ENCODE peak calls at places on chromosome 11, in six cellular contexts. X, U, H, F, P and L are unnamed samples.
A peak's percentile ranks its signal among the peaks of the same experiment; 100 is the strongest.

GRCh38 chr11:44767421-44767820 is 40.7 kb downstream of the TSPAN18 start:
- DNase-seq in U (no peak), F (no peak), H (no peak), P (no peak), X (peak; percentile 64), L (peak; percentile 43)

GRCh38 chr11:60116996-60117790 is 28.7 kb downstream of the MS4A2 start:
- DNase-seq in X (no peak), P (no peak), U (no peak), F (no peak), H (no peak), L (no peak)

GRCh38 chr11:19398273-19398672 is 157.5 kb upstream of the E2F8 start:
- DNase-seq in P (no peak), U (no peak), H (no peak), X (peak; percentile 19), F (no peak), L (no peak)

GRCh38 chr11:71309611-71310010 is 57.2 kb upstream of the SHANK2 start:
- DNase-seq in U (no peak), F (peak; percentile 12), H (peak; percentile 35), P (no peak), X (no peak), L (no peak)

GRCh38 chr11:29773656-29774264 is 243.1 kb downstream of the KCNA4 start:
- DNase-seq in P (no peak), X (no peak), H (no peak), F (no peak), U (no peak), L (no peak)

GRCh38 chr11:7263842-7264241 is 12.1 kb downstream of the SYT9 start:
- DNase-seq in H (no peak), X (no peak), U (no peak), F (no peak), P (no peak), L (no peak)

GRCh38 chr11:116122697-116123472 is 618.7 kb upstream of the CADM1 start:
- DNase-seq in H (peak; percentile 23), P (no peak), F (no peak), X (no peak), U (no peak), L (no peak)

GRCh38 chr11:120546312-120547205 is 35.0 kb downstream of the GRIK4 start:
- DNase-seq in H (no peak), P (peak; percentile 49), F (peak; percentile 64), X (peak; percentile 98), U (no peak), L (peak; percentile 96)

GRCh38 chr11:12274056-12274455 is 103.3 kb upstream of the PARVA start:
- DNase-seq in P (no peak), F (no peak), X (no peak), U (no peak), H (no peak), L (no peak)

GRCh38 chr11:2834893-2835767 is 50.4 kb downstream of the CDKN1C start:
- DNase-seq in P (peak; percentile 62), H (no peak), U (no peak), X (peak; percentile 54), F (no peak), L (peak; percentile 52)

GRCh38 chr11:2837096-2837601 is 48.4 kb downstream of the CDKN1C start:
- DNase-seq in F (peak; percentile 88), U (peak; percentile 50), X (peak; percentile 11), H (no peak), P (peak; percentile 75), L (peak; percentile 81)

GRCh38 chr11:2837651-2838050 is 47.9 kb downstream of the CDKN1C start:
- DNase-seq in H (no peak), F (no peak), X (no peak), U (no peak), P (no peak), L (no peak)

GRCh38 chr11:2835768-2836150 is 49.8 kb downstream of the CDKN1C start:
- DNase-seq in U (no peak), P (no peak), F (no peak), X (no peak), H (no peak), L (no peak)

DNA sequence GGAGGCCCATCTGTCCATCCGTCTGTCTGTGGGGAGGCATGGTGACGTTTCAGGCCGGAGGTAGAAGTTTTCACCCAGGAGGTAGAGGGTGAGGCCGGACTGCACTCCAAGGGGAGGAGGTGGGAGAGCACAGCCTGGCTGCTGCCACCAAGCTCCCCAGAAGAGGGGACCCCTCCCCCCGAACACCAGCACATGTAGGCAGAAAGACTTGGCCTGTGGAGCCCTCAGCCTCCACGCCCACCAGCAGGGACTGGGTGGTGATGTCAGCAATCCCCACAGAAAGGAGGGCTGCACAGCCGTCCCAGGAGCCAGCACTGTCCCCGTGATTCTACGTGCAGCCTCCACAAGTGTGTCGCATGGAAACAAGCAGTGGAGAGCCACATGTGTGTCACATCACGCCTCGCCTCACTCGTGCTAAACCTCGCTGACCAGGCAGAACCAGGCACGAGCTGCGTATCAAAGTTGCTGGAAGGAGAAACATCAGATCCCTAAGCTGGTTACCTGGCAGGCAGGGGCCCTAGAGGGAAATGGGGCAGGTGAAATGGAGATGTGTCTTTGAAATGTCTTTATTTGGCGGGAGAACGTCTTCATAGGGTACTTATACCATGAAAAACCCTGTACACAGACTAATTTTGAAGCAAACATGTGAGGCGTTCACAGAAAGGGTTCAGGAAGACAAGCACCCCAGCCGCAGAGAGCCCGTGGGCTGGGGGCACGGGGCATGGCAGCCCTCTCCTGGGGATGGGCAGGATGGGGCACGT is 49.1 kb downstream of the CDKN1C start:
- DNase-seq in X (no peak), P (no peak), U (no peak), F (no peak), H (no peak), L (no peak)
- H2AFZ ChIP-seq in X (no peak overlapping the region), P (no peak overlapping the region), U (no peak overlapping the region), F (no peak overlapping the region), H (no peak overlapping the region), L (no peak overlapping the region)

GRCh38 chr11:61362542-61362875 is 335 bp downstream of the TMEM138 start:
- DNase-seq in U (no peak), P (peak; percentile 51), H (no peak), X (peak; percentile 65), F (no peak), L (peak; percentile 71)
- H2BK5ac ChIP-seq in U (no peak overlapping the region), P (no peak overlapping the region), H (peak overlapping the region; percentile 78), X (peak overlapping the region; percentile 88), F (no peak overlapping the region), L (no peak overlapping the region)

GRCh38 chr11:134752964-134753804 is 341.1 kb upstream of the B3GAT1 start:
- DNase-seq in H (no peak), F (no peak), P (no peak), X (no peak), U (no peak), L (no peak)

GRCh38 chr11:134751825-134752224 is 339.8 kb upstream of the B3GAT1 start:
- DNase-seq in F (no peak), X (no peak), U (no peak), H (no peak), P (no peak), L (no peak)

GRCh38 chr11:134752526-134752925 is 340.5 kb upstream of the B3GAT1 start:
- DNase-seq in H (no peak), X (no peak), U (no peak), P (no peak), F (no peak), L (no peak)

GRCh38 chr11:134750619-134751018 is 338.6 kb upstream of the B3GAT1 start:
- DNase-seq in U (no peak), F (no peak), X (no peak), H (no peak), P (no peak), L (no peak)

GRCh38 chr11:134751161-134751560 is 339.1 kb upstream of the B3GAT1 start:
- DNase-seq in H (no peak), U (no peak), X (no peak), F (no peak), P (no peak), L (no peak)
- H3K9ac ChIP-seq in H (no peak overlapping the region), U (no peak overlapping the region), X (no peak overlapping the region), F (no peak overlapping the region), P (no peak overlapping the region), L (no peak overlapping the region)

DNA sequence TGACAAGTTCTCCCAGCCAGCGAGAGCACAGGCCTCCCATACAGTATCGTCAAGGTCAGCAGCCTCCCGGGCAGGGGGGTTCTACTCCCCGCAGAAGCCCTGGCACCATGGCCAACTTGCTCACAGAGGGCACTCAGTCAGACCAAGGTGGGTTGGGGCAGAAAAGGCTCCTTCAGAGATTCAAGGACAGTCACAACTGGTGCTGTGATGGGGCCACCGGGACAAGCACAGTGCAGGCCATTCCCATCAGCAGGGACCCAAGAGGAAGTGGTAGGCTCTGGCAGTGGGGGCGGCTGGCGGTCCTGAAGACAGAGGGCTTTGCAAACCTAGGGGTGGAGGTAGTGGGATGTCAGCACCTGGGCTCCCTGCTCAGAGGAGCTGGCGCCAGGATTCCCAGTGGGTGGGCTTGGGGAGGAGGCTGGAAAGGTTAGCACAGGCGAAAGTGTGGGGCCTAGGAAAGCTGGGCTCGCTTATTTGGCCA is 5.3 kb upstream of the NEAT1 start:
- DNase-seq in X (no peak), P (no peak), H (peak; percentile 48), U (no peak), F (peak; percentile 40), L (peak; percentile 38)
- H2AFZ ChIP-seq in X (peak overlapping the region; percentile 60), P (no peak overlapping the region), H (no peak overlapping the region), U (no peak overlapping the region), F (no peak overlapping the region), L (no peak overlapping the region)

GRCh38 chr11:93051181-93051580 is 81.7 kb downstream of the MTNR1B start:
- DNase-seq in F (no peak), U (no peak), H (no peak), P (peak; percentile 9), X (peak; percentile 88), L (peak; percentile 39)
- H2BK5ac ChIP-seq in F (no peak overlapping the region), U (no peak overlapping the region), H (no peak overlapping the region), P (no peak overlapping the region), X (peak overlapping the region; percentile 92), L (no peak overlapping the region)

DNA sequence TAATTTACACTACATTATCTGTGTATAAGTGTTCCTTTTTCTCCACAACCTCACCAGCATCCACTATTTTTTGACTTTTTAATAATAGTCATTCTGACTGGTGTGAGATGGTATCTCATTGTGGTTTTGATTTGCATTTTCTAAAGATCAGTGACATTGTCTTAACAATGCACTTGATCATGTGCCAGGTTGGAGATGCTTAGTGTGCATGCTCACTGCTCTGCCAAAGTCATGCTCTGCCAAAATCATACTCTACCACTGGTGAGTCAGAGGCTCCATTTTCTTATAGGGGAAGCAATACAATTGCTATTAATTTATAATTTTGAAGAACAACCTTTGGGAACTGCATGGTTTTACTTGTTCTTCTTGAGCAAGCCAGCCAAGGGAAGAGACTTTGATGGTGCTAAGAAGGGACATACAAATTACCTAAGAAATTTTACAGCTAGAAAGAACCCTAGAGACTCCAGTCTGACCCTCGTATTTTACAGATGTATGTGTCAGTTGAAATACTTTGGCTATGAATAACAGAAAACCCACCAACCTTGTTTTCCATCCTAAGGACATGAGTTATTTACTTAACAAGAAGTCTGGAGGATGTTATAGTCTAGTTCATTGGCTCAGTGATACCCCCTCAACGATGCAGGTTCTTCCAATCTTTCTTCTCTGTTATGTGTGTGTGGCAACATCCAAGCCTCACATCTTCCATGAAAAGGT is 368.9 kb downstream of the DDX10 start:
- DNase-seq in U (no peak), H (no peak), F (no peak), P (no peak), X (peak; percentile 89), L (no peak)
- H3K9ac ChIP-seq in U (no peak overlapping the region), H (no peak overlapping the region), F (no peak overlapping the region), P (no peak overlapping the region), X (no peak overlapping the region), L (no peak overlapping the region)